ENCODE peak calls at places on chromosomes 16 and 17, in seven cellular contexts. Y is activated CD4-positive, alpha-beta T cell treated with anti-CD3 and anti-CD28 coated beads, Interleukin-2, amount 10 ng/mL, durations not matched to agents 7 days and 5 days; C is CD4-positive, alpha-beta T cell; Z is dorsolateral prefrontal cortex; N is mammary epithelial cell; H is prostate gland; B is GM03348. I is an unnamed sample.

GRCh38 chr17:58531661-58532554 is 17.5 kb upstream of the MTMR4 start:
- DNase-seq in C (peak), B (peak), H (peak), Z (peak), N (peak), Y (peak), I (peak)

GRCh38 chr16:57318240-57318970 is 33.9 kb upstream of the PLLP start:
- DNase-seq in C (no peak), B (no peak), Y (no peak), N (no peak), H (no peak), Z (no peak), I (no peak)

GRCh38 chr16:28935924-28936783 is 4.4 kb downstream of the CD19 start:
- DNase-seq in Y (peak), Z (peak), C (peak), B (peak), N (peak), H (peak), I (peak)

GRCh38 chr17:10102817-10103216 is 95.6 kb downstream of the GAS7 start:
- DNase-seq in H (no peak), N (no peak), Z (no peak), Y (no peak), C (no peak), B (no peak), I (no peak)

GRCh38 chr16:85069171-85069570 is 41.6 kb downstream of the KIAA0513 start:
- DNase-seq in B (no peak), N (no peak), Y (no peak), Z (no peak), C (no peak), H (no peak), I (no peak)

GRCh38 chr16:78376452-78376851 is 277.0 kb downstream of the WWOX start:
- DNase-seq in C (no peak), H (no peak), Y (no peak), Z (no peak), B (no peak), N (no peak), I (no peak)

GRCh38 chr16:24946155-24946554 is 69.0 kb downstream of the ARHGAP17 start:
- DNase-seq in N (no peak), Z (no peak), C (no peak), B (no peak), H (no peak), Y (no peak), I (no peak)

GRCh38 chr17:72408641-72409040 is 287.8 kb downstream of the SOX9 start:
- DNase-seq in H (no peak), Z (no peak), Y (no peak), C (no peak), N (no peak), B (no peak), I (no peak)

GRCh38 chr16:6827931-6828330 is 504.7 kb upstream of the RBFOX1 start:
- DNase-seq in B (no peak), H (no peak), N (no peak), C (no peak), Z (no peak), Y (no peak), I (no peak)

GRCh38 chr16:27242868-27243590 is 25.5 kb downstream of the NSMCE1 start:
- DNase-seq in H (no peak), Z (no peak), Y (peak), C (no peak), N (no peak), B (peak), I (no peak)

GRCh38 chr16:81810894-81811538 is 31.9 kb downstream of the PLCG2 start:
- DNase-seq in Y (no peak), H (no peak), C (no peak), Z (no peak), B (no peak), N (peak), I (no peak)

GRCh38 chr17:58184308-58184985 is 8.1 kb upstream of the EPX start:
- DNase-seq in Z (no peak), H (no peak), C (no peak), B (no peak), Y (no peak), N (peak), I (no peak)

GRCh38 chr16:17382514-17382913 is 88.2 kb downstream of the XYLT1 start:
- DNase-seq in H (no peak), C (no peak), Z (no peak), N (no peak), Y (no peak), B (no peak), I (no peak)

GRCh38 chr17:2195729-2196128 is 107.9 kb downstream of the SMG6 start:
- DNase-seq in N (peak), Y (no peak), B (no peak), Z (peak), H (no peak), C (no peak), I (no peak)

GRCh38 chr16:52469775-52470174 is 77.2 kb downstream of the TOX3 start:
- DNase-seq in B (no peak), H (no peak), Z (no peak), C (no peak), Y (no peak), N (no peak), I (no peak)

GRCh38 chr17:2191785-2192184 is 111.8 kb downstream of the SMG6 start:
- DNase-seq in H (no peak), Y (no peak), B (no peak), C (no peak), N (no peak), Z (no peak), I (no peak)

GRCh38 chr17:16585796-16586195 is 16.8 kb upstream of the ZNF287 start:
- DNase-seq in C (no peak), N (no peak), H (no peak), B (no peak), Z (no peak), Y (no peak), I (no peak)

GRCh38 chr17:51640108-51640622 is 379.8 kb downstream of the UTP18 start:
- DNase-seq in Z (no peak), C (no peak), N (peak), Y (peak), B (no peak), H (no peak), I (no peak)

GRCh38 chr17:43832168-43832975 is 574 bp downstream of the MPP3 start:
- DNase-seq in N (peak), B (peak), Y (no peak), Z (no peak), C (peak), H (peak), I (peak)

GRCh38 chr17:40111221-40112128 is 10.3 kb upstream of the MSL1 start:
- DNase-seq in Y (peak), B (peak), C (peak), Z (peak), N (peak), H (peak), I (no peak)

GRCh38 chr16:86384263-86384649 is 126.1 kb upstream of the FOXF1 start:
- DNase-seq in H (no peak), N (no peak), Y (no peak), C (no peak), B (no peak), Z (no peak), I (no peak)

GRCh38 chr17:64784353-64784798 is 122.3 kb upstream of the SMURF2 start:
- DNase-seq in C (no peak), Z (no peak), N (no peak), B (no peak), H (no peak), Y (no peak), I (no peak)

GRCh38 chr17:5800646-5801045 is 216.3 kb upstream of the NLRP1 start:
- DNase-seq in N (no peak), Z (no peak), Y (no peak), C (no peak), B (no peak), H (peak), I (no peak)

GRCh38 chr17:50676065-50676975 is 31.4 kb downstream of the ANKRD40 start:
- DNase-seq in H (no peak), Y (no peak), B (no peak), N (no peak), Z (no peak), C (no peak), I (no peak)

GRCh38 chr16:13453938-13454553 is 465.9 kb upstream of the ERCC4 start:
- DNase-seq in Z (peak), N (peak), C (no peak), H (peak), Y (peak), B (peak), I (no peak)

GRCh38 chr17:68539536-68540469 is 27.6 kb downstream of the PRKAR1A start:
- DNase-seq in Y (peak), H (no peak), C (no peak), B (peak), N (peak), Z (no peak), I (no peak)

GRCh38 chr17:80816241-80817103 is 175.2 kb upstream of the CHMP6 start:
- DNase-seq in B (no peak), C (no peak), Y (no peak), N (no peak), H (no peak), Z (no peak), I (no peak)

GRCh38 chr16:66391726-66392670 is 25.5 kb downstream of the CDH5 start:
- DNase-seq in C (no peak), N (no peak), B (no peak), Z (no peak), H (no peak), Y (no peak), I (no peak)

GRCh38 chr17:4543557-4544026 is 11.6 kb downstream of the MYBBP1A start:
- DNase-seq in Y (no peak), Z (no peak), B (no peak), C (no peak), H (no peak), N (no peak), I (no peak)

GRCh38 chr16:84815446-84815845 is 4.3 kb upstream of the CRISPLD2 start:
- DNase-seq in N (no peak), B (no peak), Y (no peak), Z (no peak), C (no peak), H (no peak), I (no peak)

GRCh38 chr16:85897384-85897783 is 1.6 kb upstream of the IRF8 start:
- DNase-seq in Y (no peak), N (no peak), Z (no peak), B (no peak), C (no peak), H (no peak), I (no peak)

GRCh38 chr16:29306953-29307597 is 99.4 kb downstream of the NPIPB11 start:
- DNase-seq in N (no peak), Z (no peak), C (no peak), Y (no peak), H (no peak), B (peak), I (no peak)

GRCh38 chr17:71071837-71072236 is 902.5 kb downstream of the KCNJ2 start:
- DNase-seq in N (peak), Y (no peak), B (peak), Z (no peak), C (no peak), H (no peak), I (no peak)

GRCh38 chr17:77423589-77424451 is 283.1 kb downstream of the SEC14L1 start:
- DNase-seq in Y (no peak), B (peak), Z (peak), H (peak), N (peak), C (no peak), I (no peak)

GRCh38 chr17:67615736-67616135 is 102.0 kb upstream of the NOL11 start:
- DNase-seq in Y (no peak), C (no peak), H (no peak), Z (no peak), B (no peak), N (no peak), I (no peak)

GRCh38 chr17:2931426-2931825 is 132.0 kb downstream of the OR1D5 start:
- DNase-seq in H (no peak), N (no peak), Z (no peak), B (no peak), C (no peak), Y (no peak), I (no peak)

GRCh38 chr16:87847785-87848675 is 21.3 kb downstream of the SLC7A5 start:
- DNase-seq in Y (no peak), N (no peak), B (no peak), H (no peak), Z (peak), C (no peak), I (no peak)

I was measured in T-helper 9 cell.